ENCODE peak calls at places on chromosomes 6 and 20, in five cellular contexts. D is GM13977, V is mucosa of descending colon, S is glutamatergic neuron, T is retinal pigment epithelial cell. I is an unnamed sample.

GRCh38 chr20:5465281-5465680 is 148.5 kb upstream of the PROKR2 start:
- DNase-seq in V (no peak), S (no peak), D (no peak), T (no peak), I (no peak)

GRCh38 chr6:2502998-2503674 is 247.6 kb downstream of the MYLK4 start:
- DNase-seq in S (no peak), D (no peak), T (no peak), V (no peak), I (no peak)

GRCh38 chr6:3422457-3422816 is 34.4 kb downstream of the SLC22A23 start:
- DNase-seq in V (no peak), T (no peak), D (no peak), S (no peak), I (no peak)

GRCh38 chr6:17268114-17268513 is 13.0 kb upstream of the RBM24 start:
- DNase-seq in D (no peak), V (no peak), S (no peak), T (no peak), I (no peak)

GRCh38 chr6:75550544-75551167 is 51.0 kb upstream of the SENP6 start:
- DNase-seq in V (no peak), T (no peak), D (peak), S (no peak), I (no peak)

GRCh38 chr6:14001329-14002012 is 76.7 kb downstream of the RNF182 start:
- DNase-seq in T (peak), D (no peak), V (no peak), S (no peak), I (no peak)

GRCh38 chr20:8601542-8601912 is 467.4 kb upstream of the PLCB4 start:
- DNase-seq in S (no peak), D (peak), T (no peak), V (no peak), I (peak)

GRCh38 chr6:150325093-150325772 is 43.6 kb upstream of the IYD start:
- DNase-seq in D (no peak), V (no peak), T (no peak), S (no peak), I (no peak)

GRCh38 chr20:29690274-29690673 is 1567.2 kb upstream of the DEFB115 start:
- DNase-seq in S (no peak), T (no peak), D (no peak), V (peak), I (no peak)

DNA sequence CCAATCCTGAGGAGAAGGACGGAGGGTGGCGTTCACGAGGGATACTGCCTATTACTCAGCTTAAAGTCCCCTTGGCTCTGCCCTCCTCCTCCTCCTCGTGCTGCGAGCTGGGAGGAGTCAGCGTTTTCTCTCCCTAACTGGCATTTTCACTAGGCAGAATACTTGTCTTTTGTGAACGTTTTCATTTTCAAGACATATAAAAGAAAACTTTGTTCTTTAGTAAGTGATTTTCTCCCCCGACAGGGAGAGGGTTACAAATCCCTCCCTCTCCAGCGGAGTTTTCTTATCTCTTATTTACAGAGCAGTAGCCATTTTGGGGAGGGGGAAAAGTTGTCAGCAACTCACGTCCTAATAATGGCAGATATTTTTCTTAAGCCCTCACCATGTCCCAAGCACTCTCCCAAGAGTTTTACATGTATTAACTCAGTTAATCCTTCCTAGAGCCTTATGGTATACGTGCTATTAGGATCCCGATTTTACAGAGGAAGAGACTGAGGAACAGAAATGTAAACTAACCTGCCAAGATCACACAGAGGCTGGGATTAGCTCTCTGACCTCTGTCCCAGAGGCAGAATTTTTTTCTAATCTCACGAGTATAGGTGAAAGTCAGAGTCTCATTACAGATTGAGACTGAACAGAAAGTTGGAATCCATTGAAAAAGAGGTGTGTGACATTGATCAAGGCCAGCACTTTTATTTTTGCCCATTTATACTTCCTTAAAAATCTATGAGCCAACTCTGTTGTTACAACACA is 30.0 kb upstream of the ZNF217 start:
- DNase-seq in V (peak), S (peak), D (no peak), T (no peak), I (no peak)
- TF ChIP-seq CTCF in V (no peak), S (no peak), D (no peak), T (peak), I (no peak)

GRCh38 chr6:41073968-41074691 is 1.4 kb downstream of the NFYA start:
- DNase-seq in T (no peak), S (no peak), D (no peak), V (no peak), I (no peak)

GRCh38 chr6:41071923-41072835 is at the start of gene OARD1:
- DNase-seq in V (peak), D (peak), S (peak), T (peak), I (peak)

GRCh38 chr6:41074692-41075436 is 2.1 kb downstream of the NFYA start:
- DNase-seq in V (no peak), S (no peak), D (no peak), T (no peak), I (no peak)

GRCh38 chr6:41072836-41073202 is at the start of gene NFYA:
- DNase-seq in T (peak), S (peak), D (peak), V (no peak), I (peak)

DNA sequence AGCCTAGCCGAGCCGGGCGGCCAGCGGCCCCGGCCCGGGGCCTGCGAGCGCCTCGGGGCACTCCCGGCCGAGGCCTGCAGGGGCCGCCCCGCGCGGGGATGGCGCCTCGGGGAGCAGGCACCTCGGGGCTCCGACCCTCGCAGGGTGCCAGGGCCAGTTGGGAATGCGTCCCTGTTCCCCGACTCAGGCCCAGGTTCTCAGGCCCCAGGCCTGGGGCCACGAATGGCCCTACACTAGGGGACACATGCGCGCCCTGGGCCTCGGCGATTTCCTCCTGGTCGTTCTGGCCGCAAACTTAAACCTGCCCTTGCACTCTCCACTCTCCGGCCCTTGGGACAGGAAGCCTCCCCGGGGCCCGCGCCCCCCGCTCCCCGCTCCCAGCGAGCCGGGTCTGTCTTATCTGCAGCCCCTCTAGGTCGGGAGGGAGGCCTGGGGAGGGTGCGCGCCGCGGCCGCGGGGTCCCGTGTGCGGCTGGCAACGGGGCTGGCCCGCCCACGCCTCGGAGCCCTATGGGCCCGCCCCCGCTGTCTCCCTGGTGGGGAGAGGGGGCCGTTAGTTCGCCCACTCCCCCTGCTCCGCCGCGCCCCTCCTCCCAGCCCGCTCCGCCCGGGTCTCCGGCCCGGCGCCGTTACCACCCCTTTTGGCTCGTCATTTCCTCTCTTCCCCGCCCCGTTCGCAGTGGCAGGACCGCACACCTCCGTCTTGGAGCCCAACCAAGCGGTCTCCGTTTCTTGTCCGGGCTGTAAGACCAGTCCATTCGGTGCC is 611 bp downstream of the NFYA start:
- DNase-seq in T (peak), D (peak), S (peak), V (peak), I (peak)
- TF ChIP-seq CTCF in T (peak), D (peak), S (peak), V (no peak), I (no peak)

GRCh38 chr20:17840423-17840822 is 128.2 kb downstream of the SNX5 start:
- DNase-seq in S (no peak), V (no peak), D (no peak), T (no peak), I (no peak)
- TF ChIP-seq CTCF in S (no peak), V (no peak), D (no peak), T (no peak), I (no peak)

DNA sequence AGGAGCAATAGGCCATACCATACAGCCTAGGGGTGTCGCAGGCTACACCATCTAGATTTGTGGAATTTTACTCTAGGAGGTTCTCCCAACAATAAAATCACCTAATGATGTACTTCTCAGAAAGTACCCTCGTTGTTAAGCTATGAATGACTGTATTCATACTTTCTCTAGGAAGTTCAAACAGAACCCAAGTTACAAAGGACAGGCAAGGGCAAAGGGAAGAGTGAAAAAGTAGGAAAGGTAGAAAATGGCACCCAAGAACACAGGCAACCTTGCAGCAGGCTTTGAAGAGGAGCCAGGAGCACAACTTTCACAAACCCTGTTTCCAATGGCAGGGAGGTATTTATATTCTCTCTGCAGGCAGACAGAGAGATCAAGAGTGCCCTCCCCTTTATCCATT is 67.2 kb downstream of the B4GALT5 start:
- DNase-seq in V (no peak), S (no peak), D (no peak), T (no peak), I (no peak)
- TF ChIP-seq CTCF in V (no peak), S (no peak), D (no peak), T (no peak), I (no peak)

GRCh38 chr6:92777146-92777740 is 642.1 kb downstream of the EPHA7 start:
- DNase-seq in V (no peak), S (no peak), D (peak), T (peak), I (no peak)
- TF ChIP-seq CTCF in V (no peak), S (peak), D (peak), T (peak), I (peak)

GRCh38 chr20:23783447-23783846 is 32.7 kb upstream of the CST1 start:
- DNase-seq in V (no peak), T (no peak), D (no peak), S (no peak), I (no peak)

DNA sequence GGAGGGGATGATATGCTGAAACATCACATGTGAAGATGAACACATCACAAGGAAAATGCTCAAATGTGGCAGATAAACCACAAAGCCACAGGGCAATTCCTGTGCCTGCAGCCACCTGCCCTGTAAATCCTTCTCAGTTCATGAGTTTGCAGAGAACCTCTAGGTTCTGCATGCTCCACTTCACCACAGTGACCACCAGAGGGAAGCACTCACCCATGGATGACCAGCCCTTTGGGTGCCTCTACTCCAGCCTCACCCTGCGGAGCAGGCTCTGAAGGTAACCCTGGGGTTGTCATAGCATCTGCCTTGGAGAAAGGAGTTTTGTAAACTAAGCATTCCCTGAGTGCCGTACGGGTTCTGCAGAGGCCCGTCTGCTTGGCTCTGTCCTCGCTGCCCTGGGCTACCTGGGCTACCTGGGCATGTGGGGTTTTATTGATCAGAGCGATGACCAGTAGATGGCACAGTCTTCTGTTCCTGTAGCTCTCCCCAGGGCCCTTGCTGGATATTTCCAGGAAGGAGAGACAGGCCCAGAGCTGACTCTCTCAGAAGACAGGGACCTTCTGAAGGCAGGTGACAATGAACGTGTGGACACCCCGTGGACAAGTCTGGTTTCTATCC is 31.7 kb upstream of the CST1 start:
- DNase-seq in S (peak), V (no peak), T (no peak), D (peak), I (peak)
- TF ChIP-seq CTCF in S (peak), V (peak), T (peak), D (peak), I (peak)

DNA sequence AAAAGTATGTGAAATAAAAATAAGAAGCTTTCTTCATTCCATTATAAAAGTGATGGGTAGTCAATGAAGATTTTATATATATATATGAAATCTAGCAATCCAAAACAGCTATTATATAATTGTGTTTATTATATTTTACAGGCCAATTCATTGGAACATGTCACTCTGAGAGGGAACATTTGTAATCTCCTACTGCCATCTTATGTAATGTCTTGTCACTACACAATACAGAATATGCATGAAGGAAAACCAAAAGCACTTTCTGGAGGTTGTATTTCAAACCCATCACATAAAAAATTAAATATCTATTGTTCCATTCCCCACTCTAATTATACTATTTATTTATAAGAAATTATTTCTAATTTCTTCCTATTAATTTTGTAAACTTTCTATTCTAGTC is 31.5 kb upstream of the IRAK1BP1 start:
- DNase-seq in S (no peak), V (no peak), T (no peak), D (no peak), I (no peak)
- TF ChIP-seq CTCF in S (no peak), V (no peak), T (no peak), D (no peak), I (no peak)

I was measured in GM20000.